ENCODE peak calls at places on chromosomes 5 and 9, in five cellular contexts. One of them, this sample, is unnamed.
A peak's percentile ranks its signal among the peaks of the same experiment; 100 is the strongest.

GRCh38 chr5:89723907-89724306 is 685.6 kb downstream of the CETN3 start:
- DNase-seq in lung: no peak
- DNase-seq in Karpas-422: no peak
- DNase-seq in left ventricle myocardium inferior: no peak
- DNase-seq in H1: no peak
- DNase-seq in this sample: no peak

GRCh38 chr9:79395691-79396558 is 175.8 kb upstream of the TLE4 start:
- DNase-seq in H1: no peak
- DNase-seq in Karpas-422: no peak
- DNase-seq in left ventricle myocardium inferior: no peak
- DNase-seq in lung: no peak
- DNase-seq in this sample: no peak

GRCh38 chr5:153749941-153750340 is 259.5 kb downstream of the GRIA1 start:
- DNase-seq in left ventricle myocardium inferior: no peak
- DNase-seq in lung: no peak
- DNase-seq in Karpas-422: no peak
- DNase-seq in H1: no peak
- DNase-seq in this sample: no peak

GRCh38 chr9:89808801-89809200 is 204.0 kb downstream of the GADD45G start:
- DNase-seq in Karpas-422: no peak
- DNase-seq in lung: no peak
- DNase-seq in H1: no peak
- DNase-seq in left ventricle myocardium inferior: no peak
- DNase-seq in this sample: no peak

GRCh38 chr9:89356782-89357181 is 38.5 kb downstream of the SECISBP2 start:
- DNase-seq in Karpas-422: no peak
- DNase-seq in H1: no peak
- DNase-seq in lung: no peak
- DNase-seq in left ventricle myocardium inferior: no peak
- DNase-seq in this sample: no peak

GRCh38 chr5:146565764-146566163 is 49.8 kb upstream of the GPR151 start:
- DNase-seq in lung: peak; percentile 33
- DNase-seq in Karpas-422: peak; percentile 89
- DNase-seq in left ventricle myocardium inferior: no peak
- DNase-seq in H1: no peak
- DNase-seq in this sample: no peak

GRCh38 chr9:117494401-117495130 is 79.7 kb upstream of the ASTN2 start:
- DNase-seq in left ventricle myocardium inferior: no peak
- DNase-seq in lung: no peak
- DNase-seq in Karpas-422: no peak
- DNase-seq in H1: no peak
- DNase-seq in this sample: no peak

GRCh38 chr9:123749580-123750202 is 180.2 kb downstream of the DENND1A start:
- DNase-seq in H1: no peak
- DNase-seq in lung: no peak
- DNase-seq in left ventricle myocardium inferior: no peak
- DNase-seq in Karpas-422: peak; percentile 74
- DNase-seq in this sample: no peak

GRCh38 chr9:133990366-133991210 is 1.5 kb downstream of the VAV2 start:
- DNase-seq in Karpas-422: no peak
- DNase-seq in left ventricle myocardium inferior: no peak
- DNase-seq in H1: no peak
- DNase-seq in lung: peak; percentile 42
- DNase-seq in this sample: peak; percentile 54

GRCh38 chr5:10563940-10564837 is at the start of gene ANKRD33B:
- DNase-seq in Karpas-422: peak; percentile 86
- DNase-seq in lung: peak; percentile 50
- DNase-seq in H1: no peak
- DNase-seq in left ventricle myocardium inferior: peak; percentile 76
- DNase-seq in this sample: peak; percentile 54

GRCh38 chr5:43193171-43193951 is 1.3 kb downstream of the NIM1K start:
- DNase-seq in lung: peak; percentile 36
- DNase-seq in H1: no peak
- DNase-seq in left ventricle myocardium inferior: no peak
- DNase-seq in Karpas-422: peak; percentile 92
- DNase-seq in this sample: no peak

GRCh38 chr5:131252824-131253171 is 11.1 kb upstream of the CDC42SE2 start:
- DNase-seq in lung: peak; percentile 55
- DNase-seq in Karpas-422: peak; percentile 93
- DNase-seq in left ventricle myocardium inferior: peak; percentile 34
- DNase-seq in H1: no peak
- DNase-seq in this sample: no peak

GRCh38 chr5:131256507-131256823 is 7.4 kb upstream of the CDC42SE2 start:
- DNase-seq in lung: no peak
- DNase-seq in left ventricle myocardium inferior: no peak
- DNase-seq in Karpas-422: no peak
- DNase-seq in H1: no peak
- DNase-seq in this sample: no peak

GRCh38 chr5:131250749-131251148 is 13.1 kb upstream of the CDC42SE2 start:
- DNase-seq in Karpas-422: peak; percentile 58
- DNase-seq in H1: no peak
- DNase-seq in left ventricle myocardium inferior: no peak
- DNase-seq in lung: no peak
- DNase-seq in this sample: no peak

GRCh38 chr5:131258733-131259132 is 5.1 kb upstream of the CDC42SE2 start:
- DNase-seq in left ventricle myocardium inferior: no peak
- DNase-seq in lung: no peak
- DNase-seq in Karpas-422: no peak
- DNase-seq in H1: no peak
- DNase-seq in this sample: no peak

DNA sequence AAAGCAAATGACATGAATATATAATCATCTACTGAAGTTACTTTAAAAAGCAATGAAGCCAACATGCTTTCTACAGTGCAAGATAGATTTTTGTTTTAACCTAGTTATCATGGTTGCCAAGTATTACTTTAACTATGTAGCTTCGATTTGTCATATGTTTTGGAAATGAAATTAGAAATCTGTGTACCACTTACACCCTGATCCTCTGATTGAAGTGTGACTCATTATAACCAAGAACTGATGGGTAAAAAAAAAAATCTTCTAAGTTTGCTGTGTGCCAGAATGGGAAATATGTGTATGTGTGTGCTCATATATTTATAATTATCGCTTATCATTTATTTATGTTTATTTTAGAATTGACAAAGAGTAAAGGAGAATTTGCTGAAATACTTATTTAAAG is 9.1 kb upstream of the CDC42SE2 start:
- DNase-seq in left ventricle myocardium inferior: no peak
- DNase-seq in lung: no peak
- DNase-seq in H1: no peak
- DNase-seq in Karpas-422: no peak
- DNase-seq in this sample: no peak
- H3K4me1 ChIP-seq in left ventricle myocardium inferior: no peaks in the 10 kb centered on the region
- H3K4me1 ChIP-seq in lung: peaks cover 3% of the 10 kb centered on the region
- H3K4me1 ChIP-seq in H1: no peaks in the 10 kb centered on the region
- H3K4me1 ChIP-seq in Karpas-422: peaks cover 72% of the 10 kb centered on the region
- H3K4me1 ChIP-seq in this sample: peaks cover 1% of the 10 kb centered on the region

GRCh38 chr5:139295692-139296091 is 2.2 kb downstream of the MATR3 start:
- DNase-seq in Karpas-422: no peak
- DNase-seq in left ventricle myocardium inferior: no peak
- DNase-seq in lung: no peak
- DNase-seq in H1: no peak
- DNase-seq in this sample: no peak
- H3K4me1 ChIP-seq in Karpas-422: peaks cover 60% of the 10 kb centered on the region
- H3K4me1 ChIP-seq in left ventricle myocardium inferior: peaks cover 76% of the 10 kb centered on the region
- H3K4me1 ChIP-seq in lung: peaks cover 19% of the 10 kb centered on the region
- H3K4me1 ChIP-seq in H1: peaks cover 30% of the 10 kb centered on the region
- H3K4me1 ChIP-seq in this sample: peaks cover 21% of the 10 kb centered on the region

GRCh38 chr9:87569008-87569908 is 71.6 kb downstream of the DAPK1 start:
- DNase-seq in lung: no peak
- DNase-seq in H1: no peak
- DNase-seq in Karpas-422: no peak
- DNase-seq in left ventricle myocardium inferior: no peak
- DNase-seq in this sample: peak; percentile 61
- H3K4me1 ChIP-seq in lung: no peaks in the 10 kb centered on the region
- H3K4me1 ChIP-seq in H1: peaks cover 26% of the 10 kb centered on the region
- H3K4me1 ChIP-seq in Karpas-422: no peaks in the 10 kb centered on the region
- H3K4me1 ChIP-seq in left ventricle myocardium inferior: peaks cover 23% of the 10 kb centered on the region
- H3K4me1 ChIP-seq in this sample: peaks cover 46% of the 10 kb centered on the region

GRCh38 chr9:127021664-127022337 is 100.6 kb downstream of the ANGPTL2 start:
- DNase-seq in H1: no peak
- DNase-seq in left ventricle myocardium inferior: peak; percentile 89
- DNase-seq in Karpas-422: no peak
- DNase-seq in lung: peak; percentile 57
- DNase-seq in this sample: peak; percentile 92

GRCh38 chr9:127025042-127025441 is 97.4 kb downstream of the ANGPTL2 start:
- DNase-seq in Karpas-422: no peak
- DNase-seq in left ventricle myocardium inferior: no peak
- DNase-seq in lung: no peak
- DNase-seq in H1: no peak
- DNase-seq in this sample: no peak

GRCh38 chr9:127020526-127021078 is 101.8 kb downstream of the ANGPTL2 start:
- DNase-seq in left ventricle myocardium inferior: no peak
- DNase-seq in Karpas-422: no peak
- DNase-seq in lung: no peak
- DNase-seq in H1: no peak
- DNase-seq in this sample: no peak

GRCh38 chr9:127020036-127020435 is 102.4 kb downstream of the ANGPTL2 start:
- DNase-seq in H1: no peak
- DNase-seq in lung: no peak
- DNase-seq in left ventricle myocardium inferior: no peak
- DNase-seq in Karpas-422: no peak
- DNase-seq in this sample: no peak

DNA sequence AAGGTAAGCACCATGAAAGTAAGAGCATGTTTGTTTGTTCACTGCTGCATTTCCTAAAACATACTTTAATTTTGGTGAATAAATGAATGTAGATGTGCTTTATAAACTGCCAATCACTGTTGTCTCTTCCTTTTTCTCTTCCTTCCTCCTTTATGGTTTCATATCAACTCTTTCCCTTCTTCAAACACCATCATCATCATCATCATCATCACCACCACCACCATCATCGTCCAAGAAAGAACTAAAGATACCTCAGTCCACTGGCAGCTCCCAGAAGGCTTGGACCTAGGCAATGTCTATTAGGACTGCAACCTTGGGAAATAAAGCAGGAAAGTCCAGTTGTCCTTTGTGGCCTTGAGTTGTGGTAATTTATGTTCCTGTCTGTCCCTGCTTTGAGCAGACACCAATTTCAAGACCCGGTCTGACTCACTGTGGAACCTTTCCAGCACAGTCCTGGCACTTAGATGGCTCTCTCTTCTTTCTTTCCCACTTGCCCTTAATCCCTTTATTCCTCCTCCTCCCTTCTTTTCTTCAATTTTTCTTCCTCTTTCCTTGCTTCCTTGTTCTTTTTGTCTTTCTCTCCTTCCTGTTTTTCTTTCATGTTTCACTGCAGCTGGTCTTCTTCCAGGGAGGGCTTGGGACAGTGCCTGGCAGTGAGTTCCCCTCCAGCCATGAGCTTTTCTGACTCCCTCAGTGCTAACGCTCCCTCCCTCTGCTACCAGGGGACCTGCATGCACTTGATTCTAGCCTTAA is 99.3 kb downstream of the ANGPTL2 start:
- DNase-seq in lung: no peak
- DNase-seq in H1: no peak
- DNase-seq in left ventricle myocardium inferior: no peak
- DNase-seq in Karpas-422: no peak
- DNase-seq in this sample: peak; percentile 58
- H3K4me1 ChIP-seq in lung: peaks cover 10% of the 10 kb centered on the region
- H3K4me1 ChIP-seq in H1: no peaks in the 10 kb centered on the region
- H3K4me1 ChIP-seq in left ventricle myocardium inferior: peaks cover 49% of the 10 kb centered on the region
- H3K4me1 ChIP-seq in Karpas-422: no peaks in the 10 kb centered on the region
- H3K4me1 ChIP-seq in this sample: peaks cover 15% of the 10 kb centered on the region

DNA sequence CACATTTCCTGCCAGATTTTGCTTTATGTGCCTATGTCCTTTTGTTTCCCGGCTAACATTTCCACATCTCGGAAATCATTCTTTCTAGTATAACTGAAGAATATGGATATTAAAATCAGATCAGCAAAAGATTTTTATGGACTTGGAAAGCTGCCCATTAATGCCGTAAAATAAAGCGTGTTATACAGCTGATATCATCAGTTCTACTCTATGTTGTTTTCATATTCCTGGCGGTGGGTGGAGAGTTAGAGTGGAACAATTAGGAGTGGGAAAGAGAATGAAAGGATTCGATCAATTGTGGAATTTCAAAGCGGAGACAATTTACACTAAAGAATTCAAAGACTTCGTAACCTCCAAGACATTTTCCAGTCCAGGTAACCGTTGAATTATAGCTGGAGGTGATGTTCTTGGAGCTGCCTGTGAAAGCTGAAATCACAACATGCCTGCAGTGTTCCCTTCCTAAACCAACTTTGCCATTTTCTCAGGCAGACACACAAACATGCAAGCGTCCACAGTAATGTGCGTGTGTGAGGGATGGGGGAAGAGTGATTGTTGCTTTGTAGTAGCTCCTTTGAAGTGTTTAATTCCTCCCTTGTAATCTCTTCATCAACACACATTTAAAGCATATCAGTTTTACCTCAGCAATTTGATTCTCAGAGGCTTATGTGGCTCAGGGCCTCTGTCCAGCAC is 543.9 kb downstream of the RAB3C start:
- DNase-seq in lung: no peak
- DNase-seq in H1: no peak
- DNase-seq in Karpas-422: no peak
- DNase-seq in left ventricle myocardium inferior: no peak
- DNase-seq in this sample: no peak
- H3K4me1 ChIP-seq in lung: peaks cover 25% of the 10 kb centered on the region
- H3K4me1 ChIP-seq in H1: peaks cover 23% of the 10 kb centered on the region
- H3K4me1 ChIP-seq in Karpas-422: no peaks in the 10 kb centered on the region
- H3K4me1 ChIP-seq in left ventricle myocardium inferior: peaks cover 57% of the 10 kb centered on the region
- H3K4me1 ChIP-seq in this sample: no peaks in the 10 kb centered on the region

GRCh38 chr5:172798422-172799215 is 27.6 kb upstream of the DUSP1 start:
- DNase-seq in H1: no peak
- DNase-seq in left ventricle myocardium inferior: no peak
- DNase-seq in lung: peak; percentile 68
- DNase-seq in Karpas-422: no peak
- DNase-seq in this sample: peak; percentile 50

GRCh38 chr5:172801184-172801671 is 30.2 kb upstream of the DUSP1 start:
- DNase-seq in left ventricle myocardium inferior: no peak
- DNase-seq in H1: no peak
- DNase-seq in Karpas-422: no peak
- DNase-seq in lung: no peak
- DNase-seq in this sample: no peak

GRCh38 chr5:172802013-172802584 is 31.1 kb upstream of the DUSP1 start:
- DNase-seq in left ventricle myocardium inferior: no peak
- DNase-seq in H1: no peak
- DNase-seq in Karpas-422: no peak
- DNase-seq in lung: no peak
- DNase-seq in this sample: no peak

GRCh38 chr5:172799416-172799815 is 28.4 kb upstream of the DUSP1 start:
- DNase-seq in Karpas-422: no peak
- DNase-seq in left ventricle myocardium inferior: no peak
- DNase-seq in H1: no peak
- DNase-seq in lung: no peak
- DNase-seq in this sample: no peak

GRCh38 chr5:172800088-172800551 is 29.1 kb upstream of the DUSP1 start:
- DNase-seq in lung: peak; percentile 84
- DNase-seq in H1: no peak
- DNase-seq in Karpas-422: no peak
- DNase-seq in left ventricle myocardium inferior: peak; percentile 65
- DNase-seq in this sample: no peak
- H3K4me1 ChIP-seq in lung: no peaks in the 10 kb centered on the region
- H3K4me1 ChIP-seq in H1: no peaks in the 10 kb centered on the region
- H3K4me1 ChIP-seq in Karpas-422: no peaks in the 10 kb centered on the region
- H3K4me1 ChIP-seq in left ventricle myocardium inferior: peaks cover 9% of the 10 kb centered on the region
- H3K4me1 ChIP-seq in this sample: peaks cover 8% of the 10 kb centered on the region

GRCh38 chr9:113542016-113542415 is 78.5 kb downstream of the RGS3 start:
- DNase-seq in left ventricle myocardium inferior: no peak
- DNase-seq in Karpas-422: no peak
- DNase-seq in lung: no peak
- DNase-seq in H1: no peak
- DNase-seq in this sample: no peak
- H3K4me1 ChIP-seq in left ventricle myocardium inferior: peaks cover 95% of the 10 kb centered on the region
- H3K4me1 ChIP-seq in Karpas-422: no peaks in the 10 kb centered on the region
- H3K4me1 ChIP-seq in lung: peaks cover 9% of the 10 kb centered on the region
- H3K4me1 ChIP-seq in H1: peaks cover 4% of the 10 kb centered on the region
- H3K4me1 ChIP-seq in this sample: no peaks in the 10 kb centered on the region

This sample was measured in ovary.